ENCODE peak calls at places on chromosomes 2 and 18, in five cellular contexts. Z is endothelial cell of umbilical vein, S is K562, D is SK-N-SH, F is HepG2. W is an unnamed sample.

GRCh38 chr2:186912979-186913378 is 64.0 kb upstream of the ZSWIM2 start:
- DNase-seq in F (no peak), Z (no peak), D (no peak), S (no peak), W (no peak)

GRCh38 chr18:23302852-23303527 is 150.1 kb upstream of the RIOK3 start:
- DNase-seq in Z (peak; percentile 98), S (no peak), D (no peak), F (no peak), W (peak; percentile 42)

GRCh38 chr18:51009071-51009470 is 20.9 kb upstream of the SMAD4 start:
- DNase-seq in Z (no peak), F (no peak), S (no peak), D (no peak), W (no peak)

GRCh38 chr2:71385008-71385407 is 53.4 kb downstream of the ZNF638 start:
- DNase-seq in F (no peak), S (no peak), Z (peak; percentile 17), D (no peak), W (no peak)

GRCh38 chr2:6310186-6310909 is 555.4 kb downstream of the CMPK2 start:
- DNase-seq in S (no peak), F (no peak), D (peak; percentile 73), Z (no peak), W (peak; percentile 66)

GRCh38 chr18:58180738-58181353 is 136.8 kb downstream of the NEDD4L start:
- DNase-seq in D (peak; percentile 65), Z (peak; percentile 67), F (peak; percentile 37), S (peak; percentile 61), W (peak; percentile 18)

GRCh38 chr2:58063641-58064040 is 17.0 kb downstream of the VRK2 start:
- DNase-seq in F (no peak), S (no peak), Z (peak; percentile 39), D (no peak), W (no peak)

GRCh38 chr2:50611261-50612020 is 420.5 kb downstream of the NRXN1 start:
- DNase-seq in D (no peak), S (no peak), Z (no peak), F (no peak), W (no peak)

GRCh38 chr18:3595282-3596273 is 145.6 kb downstream of the TGIF1 start:
- DNase-seq in Z (peak; percentile 98), F (peak; percentile 92), D (no peak), S (peak; percentile 64), W (no peak)

GRCh38 chr2:100976634-100977391 is 25.3 kb upstream of the RPL31 start:
- DNase-seq in S (no peak), D (no peak), Z (no peak), F (no peak), W (no peak)

GRCh38 chr2:239357954-239358754 is 42.7 kb downstream of the HDAC4 start:
- DNase-seq in Z (no peak), D (no peak), F (no peak), S (no peak), W (no peak)

GRCh38 chr2:191746306-191746705 is 68.4 kb downstream of the NABP1 start:
- DNase-seq in Z (peak; percentile 7), S (no peak), F (no peak), D (no peak), W (no peak)

GRCh38 chr18:68418881-68419280 is 296.0 kb downstream of the TMX3 start:
- DNase-seq in S (no peak), F (no peak), D (no peak), Z (no peak), W (no peak)

GRCh38 chr18:48129621-48130082 is 199.2 kb upstream of the SMAD2 start:
- DNase-seq in F (no peak), Z (no peak), D (no peak), S (no peak), W (no peak)

GRCh38 chr18:7338846-7339245 is 108.0 kb downstream of the LRRC30 start:
- DNase-seq in D (no peak), F (no peak), S (no peak), Z (no peak), W (no peak)

GRCh38 chr2:8257502-8257901 is 424.4 kb upstream of the ID2 start:
- DNase-seq in Z (no peak), F (no peak), D (no peak), S (no peak), W (no peak)

GRCh38 chr2:16330012-16330411 is 335.6 kb downstream of the CYRIA start:
- DNase-seq in Z (no peak), S (no peak), F (peak; percentile 15), D (no peak), W (no peak)

GRCh38 chr2:189347540-189347939 is 93.7 kb upstream of the WDR75 start:
- DNase-seq in D (no peak), F (peak; percentile 56), S (peak; percentile 65), Z (peak; percentile 87), W (no peak)

GRCh38 chr18:59196161-59196560 is 23.8 kb upstream of the GRP start:
- DNase-seq in D (no peak), F (no peak), S (no peak), Z (no peak), W (no peak)

GRCh38 chr18:62339106-62339988 is 14.2 kb downstream of the TNFRSF11A start:
- DNase-seq in F (no peak), S (peak; percentile 15), D (no peak), Z (peak; percentile 79), W (no peak)

GRCh38 chr2:38600242-38600891 is 2.4 kb downstream of the HNRNPLL start:
- DNase-seq in D (peak; percentile 49), Z (peak; percentile 24), F (peak; percentile 52), S (peak; percentile 32), W (no peak)

GRCh38 chr2:235396071-235396846 is 97.6 kb upstream of the AGAP1 start:
- DNase-seq in Z (no peak), F (no peak), S (no peak), D (no peak), W (no peak)

GRCh38 chr2:157628532-157629415 is at the start of gene ACVR1C:
- DNase-seq in F (peak; percentile 84), Z (peak; percentile 58), D (peak; percentile 92), S (peak; percentile 69), W (no peak)

GRCh38 chr2:106977707-106978106 is 91.7 kb upstream of the ST6GAL2 start:
- DNase-seq in D (no peak), Z (no peak), F (no peak), S (no peak), W (no peak)

GRCh38 chr2:203280428-203281064 is 41.7 kb downstream of the CYP20A1 start:
- DNase-seq in Z (peak; percentile 96), F (no peak), S (no peak), D (no peak), W (no peak)

GRCh38 chr2:28382755-28383154 is 9.9 kb upstream of the FOSL2 start:
- DNase-seq in Z (no peak), F (no peak), D (no peak), S (no peak), W (no peak)

GRCh38 chr18:62328775-62329525 is 3.8 kb downstream of the TNFRSF11A start:
- DNase-seq in Z (peak; percentile 91), D (no peak), F (no peak), S (no peak), W (no peak)

GRCh38 chr18:51614033-51614432 is 416.6 kb upstream of the MEX3C start:
- DNase-seq in D (peak; percentile 42), Z (no peak), F (peak; percentile 5), S (peak; percentile 3), W (no peak)

GRCh38 chr2:54728669-54729120 is 5.2 kb downstream of the EML6 start:
- DNase-seq in S (no peak), D (no peak), Z (peak; percentile 24), F (peak; percentile 80), W (no peak)

GRCh38 chr2:15797231-15797945 is 143.0 kb upstream of the MYCN start:
- DNase-seq in D (peak; percentile 61), S (peak; percentile 18), F (no peak), Z (no peak), W (no peak)

GRCh38 chr18:46915800-46916550 is 1.3 kb downstream of the PIAS2 start:
- DNase-seq in Z (no peak), D (peak; percentile 24), F (no peak), S (peak; percentile 11), W (no peak)

GRCh38 chr2:54831480-54831879 is 108.0 kb downstream of the EML6 start:
- DNase-seq in S (no peak), F (no peak), D (no peak), Z (no peak), W (no peak)

DNA sequence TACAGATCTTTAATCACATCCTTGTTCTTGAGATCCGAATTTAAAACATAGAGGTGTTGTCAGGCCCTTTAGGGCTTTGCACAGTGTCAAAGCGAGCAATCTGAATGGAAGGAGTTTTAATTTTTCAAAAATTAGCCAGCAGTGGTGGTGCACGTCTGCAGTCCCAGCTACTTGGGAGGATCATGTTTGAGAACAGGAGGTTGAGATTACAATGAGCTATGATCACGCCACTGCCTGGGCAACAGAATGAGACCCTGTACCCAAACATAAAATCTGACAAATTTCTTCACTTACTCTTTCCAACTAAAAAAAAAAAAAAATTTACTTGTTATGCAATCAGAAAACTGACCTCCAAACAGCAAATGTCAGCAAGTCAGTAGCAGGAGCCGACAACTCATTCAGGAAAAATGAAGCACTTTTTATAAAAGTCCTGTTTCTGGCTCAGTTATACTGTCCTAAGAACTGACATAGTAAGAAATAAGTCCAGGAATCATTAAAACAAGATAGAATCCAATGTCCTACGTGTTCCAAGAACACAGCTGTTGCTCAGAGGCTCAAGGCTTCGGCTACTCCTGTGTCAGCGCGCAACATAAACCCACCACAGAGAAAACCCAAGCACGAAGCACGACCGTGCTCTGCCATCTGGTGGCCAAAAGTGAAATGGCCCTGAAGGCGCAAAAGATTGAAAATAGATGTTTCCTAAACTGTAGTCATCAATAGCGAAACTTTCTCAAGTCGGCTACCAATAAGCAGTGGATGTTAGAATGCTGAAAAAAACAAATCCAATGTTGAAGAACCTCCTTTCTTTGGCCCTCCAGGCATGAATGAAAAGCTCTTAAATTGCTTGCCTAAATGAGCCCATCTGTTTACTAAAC is 138.1 kb downstream of the INO80D start:
- DNase-seq in F (peak; percentile 68), Z (peak; percentile 74), D (peak; percentile 79), S (peak; percentile 42), W (no peak)
- H3K27ac ChIP-seq in F (no peak overlapping the region), Z (no peak overlapping the region), D (no peak overlapping the region), S (no peak overlapping the region), W (no peak overlapping the region)

GRCh38 chr2:135742307-135742838 is 718 bp downstream of the UBXN4 start:
- DNase-seq in S (peak; percentile 59), D (no peak), Z (peak; percentile 80), F (peak; percentile 65), W (peak; percentile 2)
- H3K9ac ChIP-seq in S (peak overlapping the region; percentile 96), D (peak overlapping the region; percentile 97), Z (peak overlapping the region; percentile 93), F (peak overlapping the region; percentile 99), W (peak overlapping the region; percentile 91)

GRCh38 chr2:127639111-127639474 is 6.9 kb upstream of the GPR17 start:
- DNase-seq in D (no peak), Z (no peak), S (no peak), F (no peak), W (no peak)
- TF ChIP-seq POLR2AphosphoS5 in D (no peak), Z (no peak), S (no peak), F (no peak), W (no peak)

GRCh38 chr2:197599285-197599965 is 76.0 kb downstream of the RFTN2 start:
- DNase-seq in Z (peak; percentile 9), D (peak; percentile 48), S (peak; percentile 49), F (peak; percentile 69), W (no peak)
- H3K27ac ChIP-seq in Z (no peak overlapping the region), D (no peak overlapping the region), S (no peak overlapping the region), F (no peak overlapping the region), W (no peak overlapping the region)

DNA sequence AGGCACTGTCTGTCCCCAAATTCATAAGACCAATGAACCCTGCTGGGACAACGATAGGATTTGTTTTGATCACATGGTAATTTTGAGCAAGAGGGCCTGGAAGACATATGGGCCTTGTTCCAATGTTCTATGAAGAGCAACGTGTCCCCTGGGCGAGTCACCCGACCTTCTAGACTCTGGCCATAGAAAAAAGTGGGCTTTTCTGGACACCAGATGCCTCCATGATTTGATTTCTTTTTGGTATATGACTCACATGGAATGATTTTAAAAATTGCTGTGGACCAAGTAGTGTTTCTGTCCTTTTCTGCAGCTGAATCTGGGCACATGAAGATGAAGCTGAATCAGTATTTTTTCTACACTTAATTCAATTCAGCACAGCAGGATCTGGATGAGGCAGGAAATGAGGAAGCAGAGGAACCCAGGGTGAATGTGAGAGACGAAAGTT is 104.9 kb downstream of the CDC42EP3 start:
- DNase-seq in Z (peak; percentile 50), S (no peak), F (no peak), D (no peak), W (peak; percentile 94)
- H3K9ac ChIP-seq in Z (no peak overlapping the region), S (no peak overlapping the region), F (no peak overlapping the region), D (peak overlapping the region; percentile 30), W (peak overlapping the region; percentile 33)

W was measured in SK-N-MC.